ENCODE peak calls at places on chromosomes 13 and 19, in seven cellular contexts. B is ascending aorta, E is heart left ventricle, C is prostate gland, T is cardiac muscle cell, H is mucosa of descending colon, J is pancreas. S is an unnamed sample.

GRCh38 chr13:31627097-31627496 is 112.2 kb upstream of the RXFP2 start:
- DNase-seq in J (no peak), B (no peak), C (no peak), T (peak; percentile 32), H (no peak), E (no peak), S (no peak)

GRCh38 chr13:40153516-40153915 is 498.1 kb downstream of the COG6 start:
- DNase-seq in H (no peak), C (no peak), B (no peak), E (peak; percentile 46), J (no peak), T (peak; percentile 39), S (no peak)

GRCh38 chr19:21328402-21328801 is 808 bp downstream of the ZNF708 start:
- DNase-seq in B (no peak), T (peak; percentile 8), J (no peak), H (no peak), E (no peak), C (no peak), S (no peak)

GRCh38 chr13:52798770-52799430 is 49.5 kb downstream of the PCDH8 start:
- DNase-seq in E (no peak), B (no peak), C (no peak), H (no peak), J (no peak), T (no peak), S (no peak)

GRCh38 chr19:3186891-3187661 is 1.3 kb downstream of the NCLN start:
- DNase-seq in H (no peak), C (no peak), J (no peak), T (no peak), E (peak; percentile 27), B (no peak), S (no peak)

GRCh38 chr13:99506632-99507031 is 5.4 kb downstream of the TM9SF2 start:
- DNase-seq in T (no peak), C (no peak), H (no peak), E (no peak), J (no peak), B (no peak), S (no peak)

GRCh38 chr13:26946675-26947342 is 186.2 kb upstream of the GPR12 start:
- DNase-seq in E (no peak), J (peak; percentile 34), T (peak; percentile 84), C (no peak), B (no peak), H (no peak), S (no peak)

GRCh38 chr19:38093587-38093986 is 130.4 kb downstream of the DPF1 start:
- DNase-seq in T (no peak), B (no peak), E (peak; percentile 28), J (no peak), H (no peak), C (no peak), S (no peak)

GRCh38 chr19:47661571-47661970 is 51.7 kb upstream of the EHD2 start:
- DNase-seq in B (no peak), E (no peak), H (peak; percentile 15), C (no peak), T (peak; percentile 24), J (no peak), S (no peak)

GRCh38 chr13:40485611-40486517 is 180.6 kb downstream of the FOXO1 start:
- DNase-seq in B (peak; percentile 47), T (no peak), E (no peak), C (no peak), J (no peak), H (no peak), S (no peak)

GRCh38 chr19:4768934-4769777 is 22.4 kb upstream of the FEM1A start:
- DNase-seq in C (peak; percentile 86), J (peak; percentile 89), T (peak; percentile 93), E (peak; percentile 75), H (peak; percentile 63), B (peak; percentile 87), S (peak; percentile 79)

GRCh38 chr13:41858783-41859182 is 102.1 kb downstream of the VWA8 start:
- DNase-seq in B (no peak), E (no peak), J (no peak), C (no peak), H (no peak), T (no peak), S (no peak)

GRCh38 chr13:79226938-79227337 is 179.1 kb downstream of the RBM26 start:
- DNase-seq in E (no peak), B (no peak), T (no peak), H (no peak), C (no peak), J (no peak), S (no peak)

GRCh38 chr13:77930430-77930829 is 11.8 kb upstream of the EDNRB start:
- DNase-seq in H (no peak), B (no peak), E (no peak), C (no peak), J (no peak), T (no peak), S (no peak)

GRCh38 chr19:37309834-37310575 is 60.9 kb upstream of the ZNF527 start:
- DNase-seq in E (no peak), J (no peak), B (no peak), H (no peak), C (no peak), T (no peak), S (no peak)

GRCh38 chr13:41352935-41353801 is 42.1 kb downstream of the NAA16 start:
- DNase-seq in E (peak; percentile 40), J (peak; percentile 32), C (no peak), H (no peak), B (no peak), T (peak; percentile 67), S (no peak)

GRCh38 chr19:15618321-15618720 is 3.3 kb downstream of the CYP4F8 start:
- DNase-seq in J (no peak), H (no peak), C (no peak), E (no peak), T (no peak), B (no peak), S (no peak)
- H3K9me3 ChIP-seq in J (no peaks in the 10 kb centered on the region), H (no peaks in the 10 kb centered on the region), C (no peaks in the 10 kb centered on the region), E (no peaks in the 10 kb centered on the region), T (no peaks in the 10 kb centered on the region), B (no peaks in the 10 kb centered on the region), S (peaks cover 2% of the 10 kb centered on the region)

GRCh38 chr19:49474545-49474930 is 523 bp downstream of the FLT3LG start:
- DNase-seq in H (no peak), J (no peak), C (no peak), B (no peak), T (no peak), E (no peak), S (no peak)

GRCh38 chr19:49473868-49474544 is at the start of gene FLT3LG:
- DNase-seq in H (peak; percentile 87), T (peak; percentile 78), C (peak; percentile 56), J (peak; percentile 71), E (peak; percentile 74), B (peak; percentile 88), S (peak; percentile 77)

GRCh38 chr19:49470615-49470978 is 3.4 kb upstream of the FLT3LG start:
- DNase-seq in E (no peak), J (no peak), B (no peak), H (no peak), T (no peak), C (no peak), S (no peak)

GRCh38 chr19:49475191-49475932 is 1.3 kb downstream of the FLT3LG start:
- DNase-seq in B (no peak), E (no peak), C (no peak), T (no peak), H (no peak), J (no peak), S (no peak)

DNA sequence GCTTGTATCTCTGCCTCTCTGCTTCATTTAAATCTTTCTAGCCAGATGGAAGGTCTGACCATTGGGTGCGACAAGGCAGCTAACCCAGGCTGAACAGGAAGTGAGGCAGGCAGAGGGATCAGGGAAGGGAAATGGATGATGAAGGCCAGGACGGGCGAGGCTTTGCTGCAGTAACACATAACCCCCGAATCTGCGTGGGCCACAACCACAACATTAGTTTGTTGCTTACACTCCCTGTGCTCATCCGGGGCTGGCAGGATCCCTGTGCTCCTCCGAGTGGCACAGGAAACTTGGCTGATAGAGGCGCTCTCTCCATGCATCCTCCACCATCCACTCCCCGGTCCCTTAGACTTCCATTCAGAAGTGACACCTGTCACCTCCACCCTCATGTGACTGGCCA is 1.1 kb upstream of the FLT3LG start:
- DNase-seq in B (no peak), T (no peak), H (no peak), E (no peak), J (no peak), C (no peak), S (no peak)
- H3K4me1 ChIP-seq in B (peaks cover 4% of the 10 kb centered on the region), T (no peaks in the 10 kb centered on the region), H (peaks cover 11% of the 10 kb centered on the region), E (peaks cover 15% of the 10 kb centered on the region), J (no peaks in the 10 kb centered on the region), C (no peaks in the 10 kb centered on the region), S (peaks cover 5% of the 10 kb centered on the region)

GRCh38 chr13:113350065-113350937 is 13.6 kb downstream of the GRTP1 start:
- DNase-seq in E (no peak), T (no peak), H (no peak), B (no peak), C (no peak), J (no peak), S (no peak)
- TF ChIP-seq CTCF in E (no peak), T (no peak), H (no peak), B (no peak), C (no peak), J (no peak), S (no peak)

GRCh38 chr19:56567274-56568120 is at the start of gene ZNF470:
- DNase-seq in J (peak; percentile 95), H (peak; percentile 96), E (peak; percentile 97), T (peak; percentile 96), C (peak; percentile 95), B (peak; percentile 97), S (peak; percentile 96)
- H3K9me3 ChIP-seq in J (no peaks in the 10 kb centered on the region), H (peaks cover 88% of the 10 kb centered on the region), E (peaks cover 83% of the 10 kb centered on the region), T (peaks cover 3% of the 10 kb centered on the region), C (peaks cover 7% of the 10 kb centered on the region), B (peaks cover 83% of the 10 kb centered on the region), S (peaks cover 29% of the 10 kb centered on the region)

DNA sequence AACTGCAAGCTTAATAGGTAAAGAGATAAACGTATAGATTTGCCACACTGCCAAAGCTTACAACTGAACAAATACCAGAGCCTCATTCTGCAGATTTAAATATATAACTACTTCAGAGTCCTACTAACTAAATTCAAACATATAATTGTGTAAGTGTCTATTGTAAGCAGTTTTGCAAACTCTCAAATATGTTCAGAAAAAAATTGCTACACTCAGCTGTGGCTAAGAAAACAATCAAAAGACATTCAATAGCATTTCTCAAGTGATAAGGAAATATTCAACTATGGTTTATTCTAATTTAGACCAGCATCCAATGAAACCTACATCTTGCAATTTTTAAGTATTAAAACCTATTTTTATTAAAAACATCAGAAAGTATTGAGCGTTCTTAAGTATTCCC is 202.4 kb downstream of the KCTD12 start:
- DNase-seq in J (no peak), H (no peak), C (no peak), T (no peak), B (no peak), E (no peak), S (no peak)
- H3K4me1 ChIP-seq in J (no peaks in the 10 kb centered on the region), H (no peaks in the 10 kb centered on the region), C (no peaks in the 10 kb centered on the region), T (peaks cover 10% of the 10 kb centered on the region), B (no peaks in the 10 kb centered on the region), E (peaks cover 4% of the 10 kb centered on the region), S (peaks cover 2% of the 10 kb centered on the region)

DNA sequence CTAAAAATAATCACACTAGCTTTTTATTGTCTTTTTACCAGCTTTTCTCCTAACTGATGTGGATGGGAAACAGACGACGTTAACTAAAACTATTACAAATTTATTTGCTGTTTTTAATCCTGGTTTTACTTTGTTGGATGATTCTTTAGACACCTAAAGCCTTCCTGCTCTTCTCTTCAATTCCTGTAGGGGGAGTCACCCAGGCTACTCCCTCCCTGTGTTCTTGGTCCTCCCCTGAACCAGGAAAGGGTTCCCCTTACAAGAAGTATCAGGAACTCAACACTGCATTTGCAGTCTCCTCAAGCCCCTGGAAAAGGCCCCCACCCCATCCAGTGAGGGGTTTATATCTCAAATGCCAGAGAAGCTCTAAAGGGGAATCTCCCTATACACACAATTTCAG is 206.1 kb downstream of the SUCLA2 start:
- DNase-seq in J (no peak), C (no peak), T (peak; percentile 41), E (no peak), H (no peak), B (no peak), S (no peak)
- TF ChIP-seq CTCF in J (peak; percentile 13), C (no peak), T (peak; percentile 70), E (peak; percentile 22), H (no peak), B (peak; percentile 12), S (no peak)

S was measured in lung.